ENCODE peak calls at places on chromosomes 5 and 9, in ten cellular contexts. One of them, this sample, is unnamed.

GRCh38 chr5:32017638-32018429 is 156.3 kb downstream of the GOLPH3 start:
- DNase-seq in endothelial cell: no peak
- DNase-seq in A549: no peak
- DNase-seq in CD8-positive, alpha-beta T cell: no peak
- DNase-seq in H9: no peak
- DNase-seq in tibial artery: no peak
- DNase-seq in tibial nerve: peak
- DNase-seq in osteoblast: peak
- DNase-seq in sigmoid colon: peak
- DNase-seq in fibroblast of the aortic adventitia: peak
- DNase-seq in this sample: no peak

GRCh38 chr5:73205309-73205708 is 32.3 kb downstream of the TMEM174 start:
- DNase-seq in fibroblast of the aortic adventitia: no peak
- DNase-seq in tibial artery: no peak
- DNase-seq in H9: no peak
- DNase-seq in endothelial cell: no peak
- DNase-seq in tibial nerve: no peak
- DNase-seq in CD8-positive, alpha-beta T cell: no peak
- DNase-seq in sigmoid colon: no peak
- DNase-seq in osteoblast: peak
- DNase-seq in A549: no peak
- DNase-seq in this sample: no peak

GRCh38 chr5:17381926-17382325 is 116.1 kb upstream of the TAF11L2 start:
- DNase-seq in A549: no peak
- DNase-seq in H9: no peak
- DNase-seq in tibial nerve: peak
- DNase-seq in CD8-positive, alpha-beta T cell: no peak
- DNase-seq in endothelial cell: no peak
- DNase-seq in sigmoid colon: peak
- DNase-seq in fibroblast of the aortic adventitia: no peak
- DNase-seq in tibial artery: peak
- DNase-seq in osteoblast: no peak
- DNase-seq in this sample: no peak

GRCh38 chr9:76161103-76161502 is 233.1 kb downstream of the RFK start:
- DNase-seq in tibial artery: no peak
- DNase-seq in H9: peak
- DNase-seq in endothelial cell: no peak
- DNase-seq in osteoblast: no peak
- DNase-seq in sigmoid colon: no peak
- DNase-seq in A549: no peak
- DNase-seq in CD8-positive, alpha-beta T cell: no peak
- DNase-seq in tibial nerve: no peak
- DNase-seq in fibroblast of the aortic adventitia: no peak
- DNase-seq in this sample: no peak

GRCh38 chr5:63170496-63170895 is 591.9 kb downstream of the LRRC70 start:
- DNase-seq in A549: no peak
- DNase-seq in H9: no peak
- DNase-seq in tibial artery: no peak
- DNase-seq in fibroblast of the aortic adventitia: no peak
- DNase-seq in endothelial cell: no peak
- DNase-seq in sigmoid colon: no peak
- DNase-seq in osteoblast: no peak
- DNase-seq in tibial nerve: no peak
- DNase-seq in CD8-positive, alpha-beta T cell: no peak
- DNase-seq in this sample: no peak

GRCh38 chr9:99430301-99430700 is 208.2 kb downstream of the SEC61B start:
- DNase-seq in osteoblast: peak
- DNase-seq in endothelial cell: no peak
- DNase-seq in tibial nerve: no peak
- DNase-seq in sigmoid colon: no peak
- DNase-seq in tibial artery: no peak
- DNase-seq in H9: no peak
- DNase-seq in CD8-positive, alpha-beta T cell: no peak
- DNase-seq in fibroblast of the aortic adventitia: peak
- DNase-seq in A549: no peak
- DNase-seq in this sample: no peak

GRCh38 chr5:96384353-96384752 is 48.7 kb downstream of the PCSK1 start:
- DNase-seq in endothelial cell: no peak
- DNase-seq in A549: peak
- DNase-seq in osteoblast: peak
- DNase-seq in CD8-positive, alpha-beta T cell: no peak
- DNase-seq in sigmoid colon: no peak
- DNase-seq in fibroblast of the aortic adventitia: peak
- DNase-seq in tibial nerve: no peak
- DNase-seq in tibial artery: peak
- DNase-seq in H9: no peak
- DNase-seq in this sample: no peak

GRCh38 chr5:140344683-140345423 is 1.6 kb downstream of the HBEGF start:
- DNase-seq in tibial nerve: no peak
- DNase-seq in osteoblast: peak
- DNase-seq in endothelial cell: no peak
- DNase-seq in fibroblast of the aortic adventitia: no peak
- DNase-seq in sigmoid colon: no peak
- DNase-seq in A549: peak
- DNase-seq in H9: no peak
- DNase-seq in CD8-positive, alpha-beta T cell: no peak
- DNase-seq in tibial artery: no peak
- DNase-seq in this sample: no peak

GRCh38 chr5:66974256-66974655 is 222.3 kb downstream of the CD180 start:
- DNase-seq in tibial artery: no peak
- DNase-seq in tibial nerve: no peak
- DNase-seq in fibroblast of the aortic adventitia: no peak
- DNase-seq in endothelial cell: no peak
- DNase-seq in sigmoid colon: no peak
- DNase-seq in H9: no peak
- DNase-seq in osteoblast: no peak
- DNase-seq in A549: no peak
- DNase-seq in CD8-positive, alpha-beta T cell: no peak
- DNase-seq in this sample: no peak

GRCh38 chr9:81393985-81394811 is 295.1 kb downstream of the TLE1 start:
- DNase-seq in fibroblast of the aortic adventitia: peak
- DNase-seq in H9: no peak
- DNase-seq in osteoblast: peak
- DNase-seq in sigmoid colon: peak
- DNase-seq in A549: no peak
- DNase-seq in endothelial cell: no peak
- DNase-seq in CD8-positive, alpha-beta T cell: no peak
- DNase-seq in tibial nerve: no peak
- DNase-seq in tibial artery: no peak
- DNase-seq in this sample: no peak

GRCh38 chr9:92208693-92209524 is 84.6 kb downstream of the IARS1 start:
- DNase-seq in H9: no peak
- DNase-seq in fibroblast of the aortic adventitia: no peak
- DNase-seq in A549: no peak
- DNase-seq in endothelial cell: no peak
- DNase-seq in tibial nerve: no peak
- DNase-seq in tibial artery: no peak
- DNase-seq in CD8-positive, alpha-beta T cell: no peak
- DNase-seq in sigmoid colon: no peak
- DNase-seq in osteoblast: no peak
- DNase-seq in this sample: no peak

GRCh38 chr5:53037141-53037859 is 48.1 kb downstream of the ITGA2 start:
- DNase-seq in tibial artery: no peak
- DNase-seq in osteoblast: no peak
- DNase-seq in sigmoid colon: no peak
- DNase-seq in endothelial cell: no peak
- DNase-seq in A549: peak
- DNase-seq in CD8-positive, alpha-beta T cell: no peak
- DNase-seq in H9: no peak
- DNase-seq in tibial nerve: no peak
- DNase-seq in fibroblast of the aortic adventitia: peak
- DNase-seq in this sample: no peak

GRCh38 chr5:83145241-83145640 is 67.9 kb downstream of the XRCC4 start:
- DNase-seq in tibial artery: no peak
- DNase-seq in fibroblast of the aortic adventitia: peak
- DNase-seq in tibial nerve: no peak
- DNase-seq in osteoblast: peak
- DNase-seq in endothelial cell: no peak
- DNase-seq in A549: no peak
- DNase-seq in H9: no peak
- DNase-seq in sigmoid colon: no peak
- DNase-seq in CD8-positive, alpha-beta T cell: no peak
- DNase-seq in this sample: no peak

GRCh38 chr5:74542477-74542876 is 98.1 kb downstream of the ENC1 start:
- DNase-seq in sigmoid colon: no peak
- DNase-seq in tibial nerve: no peak
- DNase-seq in A549: no peak
- DNase-seq in CD8-positive, alpha-beta T cell: no peak
- DNase-seq in H9: no peak
- DNase-seq in osteoblast: no peak
- DNase-seq in endothelial cell: no peak
- DNase-seq in fibroblast of the aortic adventitia: no peak
- DNase-seq in tibial artery: no peak
- DNase-seq in this sample: no peak
- TF ChIP-seq CTCF in sigmoid colon: no peak
- TF ChIP-seq CTCF in tibial nerve: no peak
- TF ChIP-seq CTCF in A549: no peak
- TF ChIP-seq CTCF in CD8-positive, alpha-beta T cell: no peak
- TF ChIP-seq CTCF in H9: no peak
- TF ChIP-seq CTCF in osteoblast: peak
- TF ChIP-seq CTCF in endothelial cell: no peak
- TF ChIP-seq CTCF in fibroblast of the aortic adventitia: no peak
- TF ChIP-seq CTCF in tibial artery: no peak
- TF ChIP-seq CTCF in this sample: no peak

GRCh38 chr9:88773627-88774244 is 217.5 kb upstream of the S1PR3 start:
- DNase-seq in endothelial cell: no peak
- DNase-seq in fibroblast of the aortic adventitia: peak
- DNase-seq in CD8-positive, alpha-beta T cell: no peak
- DNase-seq in A549: no peak
- DNase-seq in tibial nerve: no peak
- DNase-seq in sigmoid colon: no peak
- DNase-seq in tibial artery: no peak
- DNase-seq in osteoblast: no peak
- DNase-seq in H9: no peak
- DNase-seq in this sample: no peak
- TF ChIP-seq CTCF in endothelial cell: no peak
- TF ChIP-seq CTCF in fibroblast of the aortic adventitia: peak
- TF ChIP-seq CTCF in CD8-positive, alpha-beta T cell: no peak
- TF ChIP-seq CTCF in A549: no peak
- TF ChIP-seq CTCF in tibial nerve: no peak
- TF ChIP-seq CTCF in sigmoid colon: no peak
- TF ChIP-seq CTCF in tibial artery: no peak
- TF ChIP-seq CTCF in osteoblast: peak
- TF ChIP-seq CTCF in H9: no peak
- TF ChIP-seq CTCF in this sample: no peak

GRCh38 chr9:1453636-1454035 is 403.5 kb downstream of the DMRT2 start:
- DNase-seq in A549: no peak
- DNase-seq in fibroblast of the aortic adventitia: no peak
- DNase-seq in tibial nerve: no peak
- DNase-seq in tibial artery: no peak
- DNase-seq in osteoblast: no peak
- DNase-seq in endothelial cell: no peak
- DNase-seq in CD8-positive, alpha-beta T cell: no peak
- DNase-seq in H9: no peak
- DNase-seq in sigmoid colon: no peak
- DNase-seq in this sample: no peak
- TF ChIP-seq CTCF in A549: no peak
- TF ChIP-seq CTCF in fibroblast of the aortic adventitia: no peak
- TF ChIP-seq CTCF in tibial nerve: no peak
- TF ChIP-seq CTCF in tibial artery: no peak
- TF ChIP-seq CTCF in osteoblast: no peak
- TF ChIP-seq CTCF in endothelial cell: no peak
- TF ChIP-seq CTCF in CD8-positive, alpha-beta T cell: no peak
- TF ChIP-seq CTCF in H9: no peak
- TF ChIP-seq CTCF in sigmoid colon: no peak
- TF ChIP-seq CTCF in this sample: no peak

DNA sequence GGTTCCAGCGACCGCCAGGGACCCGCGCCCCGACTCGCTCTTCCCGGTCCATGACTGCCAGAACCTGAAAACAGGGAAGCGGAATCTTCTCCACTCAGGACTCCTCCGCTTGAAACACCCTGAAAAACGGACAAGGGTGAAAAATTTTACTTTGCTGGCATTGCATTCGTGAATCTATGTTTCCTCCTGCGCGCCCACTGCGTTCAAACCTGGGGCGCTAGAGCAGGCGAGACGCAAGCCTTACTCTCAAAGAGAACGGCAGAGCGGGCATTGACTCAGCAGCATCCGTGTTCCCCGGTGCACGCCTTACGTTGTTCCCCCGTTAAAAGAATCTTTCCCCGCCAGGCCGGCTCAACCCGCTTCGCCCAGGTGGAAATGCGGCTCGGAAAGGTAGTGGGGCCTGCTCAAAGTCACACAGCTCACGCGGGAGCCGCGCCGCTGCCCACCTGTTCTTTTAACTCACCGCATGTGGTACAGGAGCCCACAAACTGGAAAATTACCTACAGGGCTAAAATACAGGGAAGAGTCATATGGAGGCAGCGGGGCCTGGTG is 999 bp upstream of the DRD1 start:
- DNase-seq in A549: no peak
- DNase-seq in osteoblast: no peak
- DNase-seq in tibial artery: no peak
- DNase-seq in sigmoid colon: no peak
- DNase-seq in tibial nerve: no peak
- DNase-seq in H9: no peak
- DNase-seq in CD8-positive, alpha-beta T cell: no peak
- DNase-seq in endothelial cell: no peak
- DNase-seq in fibroblast of the aortic adventitia: no peak
- DNase-seq in this sample: no peak
- TF ChIP-seq CTCF in A549: no peak
- TF ChIP-seq CTCF in osteoblast: no peak
- TF ChIP-seq CTCF in tibial artery: no peak
- TF ChIP-seq CTCF in sigmoid colon: no peak
- TF ChIP-seq CTCF in tibial nerve: no peak
- TF ChIP-seq CTCF in H9: peak
- TF ChIP-seq CTCF in CD8-positive, alpha-beta T cell: no peak
- TF ChIP-seq CTCF in endothelial cell: peak
- TF ChIP-seq CTCF in fibroblast of the aortic adventitia: no peak
- TF ChIP-seq CTCF in this sample: no peak